ENCODE peak calls at places on chromosome 9, in four cellular contexts. L, U, Y and I are unnamed samples. For H3K9me3, the result is how much of the 10 kb centered on the place peaks cover.

GRCh38 chr9:71876106-71876505 is 34.9 kb downstream of the ABHD17B start:
- DNase-seq in L (no peak), Y (no peak), U (no peak), I (no peak)

GRCh38 chr9:9855503-9856078 is 757.2 kb downstream of the PTPRD start:
- DNase-seq in L (no peak), Y (no peak), U (no peak), I (no peak)

GRCh38 chr9:125332527-125332926 is 70.9 kb downstream of the GAPVD1 start:
- DNase-seq in Y (no peak), U (no peak), L (no peak), I (no peak)

GRCh38 chr9:134283111-134283515 is 43.1 kb upstream of the RXRA start:
- DNase-seq in Y (peak), L (peak), U (no peak), I (peak)

GRCh38 chr9:34999576-34999975 is 10.0 kb downstream of the DNAJB5 start:
- DNase-seq in U (no peak), L (no peak), Y (no peak), I (no peak)

GRCh38 chr9:4833781-4834560 is 41.2 kb downstream of the RCL1 start:
- DNase-seq in Y (no peak), U (no peak), L (no peak), I (no peak)

GRCh38 chr9:7957803-7958202 is 158.2 kb upstream of the DMAC1 start:
- DNase-seq in L (no peak), Y (no peak), U (no peak), I (no peak)

GRCh38 chr9:82560036-82560435 is 502.9 kb downstream of the RASEF start:
- DNase-seq in Y (no peak), L (no peak), U (no peak), I (no peak)

GRCh38 chr9:33447404-33448158 is at the start of gene AQP3:
- DNase-seq in L (peak), U (peak), Y (peak), I (peak)

GRCh38 chr9:126630458-126631237 is 16.9 kb downstream of the LMX1B start:
- DNase-seq in Y (no peak), U (no peak), L (no peak), I (no peak)

GRCh38 chr9:133101356-133102189 is 19.5 kb downstream of the RALGDS start:
- DNase-seq in U (no peak), L (peak), Y (no peak), I (no peak)

GRCh38 chr9:33159760-33160127 is 7.4 kb downstream of the B4GALT1 start:
- DNase-seq in L (no peak), U (no peak), Y (no peak), I (peak)

GRCh38 chr9:123359546-123359945 is 3.5 kb downstream of the CRB2 start:
- DNase-seq in L (no peak), Y (no peak), U (no peak), I (no peak)

GRCh38 chr9:16396389-16396788 is 474.1 kb downstream of the BNC2 start:
- DNase-seq in U (no peak), Y (no peak), L (no peak), I (no peak)

GRCh38 chr9:136312436-136312835 is 8.5 kb upstream of the CCDC187 start:
- DNase-seq in U (no peak), Y (peak), L (no peak), I (no peak)

GRCh38 chr9:29514336-29514735 is 1941.1 kb upstream of the C9orf72 start:
- DNase-seq in U (peak), Y (no peak), L (no peak), I (no peak)

GRCh38 chr9:127279717-127280285 is 15.2 kb downstream of the GARNL3 start:
- DNase-seq in L (no peak), Y (no peak), U (no peak), I (no peak)

GRCh38 chr9:35835216-35835604 is 6.2 kb downstream of the TMEM8B start:
- DNase-seq in Y (no peak), L (no peak), U (no peak), I (no peak)

GRCh38 chr9:131854906-131855504 is 115.1 kb upstream of the RAPGEF1 start:
- DNase-seq in Y (no peak), L (no peak), U (no peak), I (no peak)

GRCh38 chr9:37943329-37944265 is 39.7 kb upstream of the SLC25A51 start:
- DNase-seq in U (no peak), Y (peak), L (no peak), I (no peak)

GRCh38 chr9:127837346-127837745 is 17.1 kb downstream of the ENG start:
- DNase-seq in U (no peak), Y (no peak), L (no peak), I (no peak)

GRCh38 chr9:70566743-70567142 is 152.3 kb upstream of the KLF9 start:
- DNase-seq in L (no peak), U (no peak), Y (no peak), I (no peak)

GRCh38 chr9:120974921-120975320 is 48.3 kb upstream of the TRAF1 start:
- DNase-seq in Y (no peak), U (no peak), L (no peak), I (no peak)

GRCh38 chr9:136532799-136533774 is 12.8 kb downstream of the NOTCH1 start:
- DNase-seq in L (no peak), U (no peak), Y (no peak), I (no peak)

GRCh38 chr9:27033815-27034403 is 28.4 kb upstream of the LRRC19 start:
- DNase-seq in U (peak), Y (peak), L (peak), I (no peak)

GRCh38 chr9:137948642-137949041 is 71.1 kb downstream of the CACNA1B start:
- DNase-seq in U (no peak), Y (no peak), L (no peak), I (no peak)
- H3K9me3 ChIP-seq in U (half or more), Y (under half), L (under half), I (under half)

DNA sequence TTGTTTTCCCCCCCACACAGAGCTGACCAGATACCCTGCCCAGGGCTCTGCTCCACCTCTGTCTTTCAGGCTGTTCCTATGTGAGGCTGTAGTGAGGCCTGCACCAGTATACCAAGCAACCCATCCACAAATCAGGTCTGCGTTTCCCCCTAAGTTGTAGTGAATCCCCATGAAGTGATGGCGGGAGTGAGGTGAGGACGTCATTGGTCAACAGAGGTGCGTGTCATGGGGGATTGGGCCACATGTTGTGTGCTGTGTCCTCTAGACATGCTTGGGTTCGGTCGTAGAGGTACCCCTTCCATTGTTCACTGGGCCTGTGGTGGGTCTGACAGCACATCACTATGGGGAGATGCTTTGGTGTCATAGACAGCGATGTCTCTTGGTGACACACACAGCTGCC is 184.6 kb downstream of the CACNA1B start:
- DNase-seq in Y (no peak), L (no peak), U (no peak), I (no peak)
- H3K9me3 ChIP-seq in Y (under half), L (under half), U (half or more), I (under half)

DNA sequence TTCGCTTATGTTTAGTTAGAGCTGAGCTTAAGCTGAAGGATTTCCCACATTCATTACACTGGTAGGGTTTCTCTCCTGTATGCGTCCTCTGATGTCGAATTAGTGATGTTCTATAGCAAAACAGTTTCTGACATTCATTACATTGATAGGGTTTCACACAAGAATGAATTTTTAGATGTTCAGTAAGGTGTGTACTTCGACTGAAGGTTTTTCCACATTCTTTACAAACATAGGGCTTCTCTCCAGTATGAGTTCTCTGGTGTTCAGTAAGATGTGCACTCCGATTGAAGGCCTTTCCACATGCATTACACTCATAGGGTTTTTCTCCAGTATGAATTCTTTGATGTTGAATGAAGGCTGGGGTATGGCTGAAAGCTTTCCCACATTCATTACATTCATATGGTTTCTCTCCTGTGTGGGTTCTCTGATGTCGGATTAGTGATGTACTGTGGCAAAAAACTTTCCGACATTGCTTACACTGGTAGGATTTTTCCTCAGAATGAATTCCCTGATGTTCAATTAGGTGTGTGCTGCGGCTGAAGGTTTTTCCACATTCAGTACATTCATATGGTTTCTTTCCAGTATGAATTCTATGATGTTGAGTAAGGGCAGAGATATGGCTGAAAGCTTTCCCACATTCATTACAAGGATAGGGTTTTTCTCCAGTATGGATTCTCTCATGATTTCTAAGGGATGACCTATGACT is 14.6 kb downstream of the ZNF883 start:
- DNase-seq in Y (no peak), U (no peak), L (no peak), I (no peak)
- H3K9me3 ChIP-seq in Y (under half), U (half or more), L (under half), I (under half)

GRCh38 chr9:11269036-11269435 is 656.2 kb upstream of the PTPRD start:
- DNase-seq in Y (no peak), U (no peak), L (no peak), I (no peak)
- H3K9me3 ChIP-seq in Y (under half), U (under half), L (under half), I (under half)

GRCh38 chr9:118302721-118303120 is 598.5 kb downstream of the TLR4 start:
- DNase-seq in U (no peak), Y (no peak), L (no peak), I (no peak)
- H3K9me3 ChIP-seq in U (under half), Y (under half), L (under half), I (under half)

DNA sequence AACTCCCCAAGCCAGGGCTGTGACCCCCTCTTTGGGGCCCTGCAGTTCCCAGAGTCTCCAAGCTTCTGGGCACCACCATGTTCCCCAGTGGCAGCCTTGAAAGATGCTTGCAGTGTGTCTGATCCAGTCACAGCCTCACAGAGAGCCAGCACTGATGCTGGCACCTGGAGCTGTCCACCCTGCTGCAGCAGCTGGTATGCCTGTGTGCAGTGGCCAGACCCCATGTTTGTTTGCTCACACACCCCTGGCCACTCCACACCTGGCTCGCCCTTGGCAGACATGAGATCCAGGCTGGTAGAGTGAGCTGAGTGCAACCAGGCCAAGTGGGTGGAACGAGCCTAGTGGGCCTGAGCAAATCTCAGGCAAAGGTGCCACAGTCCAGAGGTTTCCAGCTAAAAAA is 106.0 kb downstream of the C9orf50 start:
- DNase-seq in U (no peak), Y (no peak), L (no peak), I (peak)
- H3K9me3 ChIP-seq in U (under half), Y (under half), L (under half), I (under half)

DNA sequence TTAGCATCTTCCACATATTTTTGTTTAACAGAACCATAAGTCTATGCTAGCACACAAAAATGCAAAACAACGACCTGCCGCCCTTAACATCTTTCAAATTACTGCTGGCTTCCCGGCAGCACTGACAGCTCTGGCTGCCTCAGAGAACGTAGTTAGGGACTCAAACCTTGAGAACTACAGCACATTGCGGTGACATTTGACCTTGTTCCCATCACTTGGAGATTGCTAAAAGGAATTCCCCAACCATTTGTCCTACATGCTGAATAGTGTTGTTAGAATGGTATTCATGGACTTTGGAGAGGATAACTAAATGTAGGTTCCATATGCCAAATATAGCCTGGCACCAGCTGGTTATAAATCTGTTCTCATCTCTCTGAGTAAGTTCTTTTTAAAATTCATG is 871.6 kb upstream of the TYRP1 start:
- DNase-seq in Y (no peak), L (no peak), U (no peak), I (no peak)
- H3K9me3 ChIP-seq in Y (under half), L (under half), U (under half), I (under half)

GRCh38 chr9:2324742-2325141 is 296.8 kb upstream of the VLDLR start:
- DNase-seq in U (no peak), Y (no peak), L (no peak), I (no peak)

GRCh38 chr9:2319421-2319820 is 302.2 kb upstream of the VLDLR start:
- DNase-seq in L (no peak), Y (no peak), U (no peak), I (no peak)

GRCh38 chr9:2320632-2321031 is 301.0 kb upstream of the VLDLR start:
- DNase-seq in Y (no peak), L (no peak), U (no peak), I (no peak)

GRCh38 chr9:2320126-2320525 is 301.5 kb upstream of the VLDLR start:
- DNase-seq in Y (no peak), U (no peak), L (no peak), I (no peak)

GRCh38 chr9:2321523-2322148 is 300.0 kb upstream of the VLDLR start:
- DNase-seq in Y (no peak), L (no peak), U (no peak), I (no peak)
- H3K9me3 ChIP-seq in Y (under half), L (under half), U (under half), I (under half)